ENCODE peak calls at places on chromosomes 4 and X, in four cellular contexts. K is heart right ventricle, S is foreskin fibroblast, Y is cardiac muscle cell. D is an unnamed sample.

GRCh38 chr4:179165339-179165738 is 1723.1 kb upstream of the AGA start:
- DNase-seq in Y (no peak), K (no peak), S (no peak), D (no peak)

GRCh38 chr4:74014332-74014731 is 15.9 kb upstream of the CXCL5 start:
- DNase-seq in K (no peak), S (peak; percentile 27), Y (no peak), D (no peak)

GRCh38 chr4:94068712-94069111 is 139.0 kb upstream of the SMARCAD1 start:
- DNase-seq in K (no peak), Y (no peak), S (no peak), D (no peak)

GRCh38 chrX:108736509-108737479 is at the start of gene IRS4:
- DNase-seq in K (no peak), S (peak; percentile 33), Y (peak; percentile 27), D (no peak)

GRCh38 chr4:59044316-59044715 is 1934.1 kb upstream of the IGFBP7 start:
- DNase-seq in Y (no peak), S (no peak), K (no peak), D (no peak)

GRCh38 chrX:80876877-80877276 is 67.2 kb upstream of the BRWD3 start:
- DNase-seq in S (peak; percentile 24), Y (peak; percentile 51), K (no peak), D (no peak)

GRCh38 chr4:73870260-73870659 is 1.1 kb downstream of the CXCL1 start:
- DNase-seq in S (no peak), Y (peak; percentile 56), K (no peak), D (no peak)

GRCh38 chrX:153723351-153724251 is 586 bp downstream of the BCAP31 start:
- DNase-seq in Y (peak; percentile 43), S (peak; percentile 63), K (peak; percentile 18), D (no peak)

GRCh38 chr4:77921701-77922100 is 59.1 kb downstream of the MRPL1 start:
- DNase-seq in K (no peak), S (peak; percentile 93), Y (peak; percentile 95), D (peak; percentile 83)

GRCh38 chr4:17065821-17066220 is 167.4 kb upstream of the LDB2 start:
- DNase-seq in Y (no peak), K (no peak), S (peak; percentile 25), D (no peak)

GRCh38 chr4:25943312-25943711 is 29.3 kb downstream of the SMIM20 start:
- DNase-seq in Y (no peak), K (peak; percentile 37), S (no peak), D (no peak)

GRCh38 chrX:3820170-3820569 is 106.7 kb upstream of the PRKX start:
- DNase-seq in Y (peak; percentile 61), K (no peak), S (peak; percentile 76), D (peak; percentile 41)

GRCh38 chr4:11228575-11228974 is 200.1 kb downstream of the HS3ST1 start:
- DNase-seq in S (no peak), K (no peak), Y (peak; percentile 20), D (no peak)

GRCh38 chr4:58551676-58552075 is 1441.5 kb upstream of the IGFBP7 start:
- DNase-seq in S (no peak), Y (no peak), K (no peak), D (no peak)

GRCh38 chr4:54423066-54423465 is 194.0 kb downstream of the PDGFRA start:
- DNase-seq in K (no peak), S (peak; percentile 89), Y (no peak), D (peak; percentile 42)

GRCh38 chr4:86453044-86453501 is 93.2 kb upstream of the MAPK10 start:
- DNase-seq in Y (peak; percentile 72), S (peak; percentile 54), K (peak; percentile 40), D (no peak)

GRCh38 chr4:94848326-94848725 is 90.6 kb downstream of the BMPR1B start:
- DNase-seq in S (no peak), K (no peak), Y (no peak), D (no peak)

GRCh38 chrX:72003811-72004750 is 93.4 kb downstream of the NHSL2 start:
- DNase-seq in K (peak; percentile 48), Y (peak; percentile 52), S (peak; percentile 38), D (no peak)

GRCh38 chr4:139809207-139810157 is 143.9 kb downstream of the MGST2 start:
- DNase-seq in S (no peak), K (peak; percentile 14), Y (no peak), D (no peak)

GRCh38 chr4:42501624-42502401 is 104.5 kb downstream of the SHISA3 start:
- DNase-seq in K (no peak), S (no peak), Y (no peak), D (no peak)

GRCh38 chrX:65668362-65669310 is 1.2 kb downstream of the MSN start:
- DNase-seq in K (peak; percentile 84), S (peak; percentile 91), Y (peak; percentile 79), D (peak; percentile 48)

GRCh38 chrX:150085881-150086280 is 147.6 kb upstream of the EOLA2 start:
- DNase-seq in Y (peak; percentile 32), S (peak; percentile 58), K (no peak), D (no peak)

GRCh38 chr4:152679414-152680281 is at the start of gene TMEM154:
- DNase-seq in Y (peak; percentile 91), K (peak; percentile 51), S (peak; percentile 79), D (peak; percentile 57)

GRCh38 chrX:107743995-107744394 is 31.6 kb downstream of the TSC22D3 start:
- DNase-seq in S (no peak), Y (no peak), K (no peak), D (no peak)

GRCh38 chrX:103556941-103557340 is 28.4 kb upstream of the TCEAL4 start:
- DNase-seq in K (no peak), S (no peak), Y (no peak), D (no peak)

GRCh38 chrX:40108084-40108958 is 10.6 kb upstream of the BCOR start:
- DNase-seq in Y (peak; percentile 52), K (peak; percentile 21), S (peak; percentile 39), D (no peak)

GRCh38 chrX:119984652-119985051 is 41.1 kb upstream of the NKAP start:
- DNase-seq in S (no peak), K (no peak), Y (no peak), D (no peak)

GRCh38 chr4:182453830-182454229 is 210.6 kb downstream of the TENM3 start:
- DNase-seq in S (no peak), K (no peak), Y (no peak), D (no peak)

GRCh38 chr4:182835006-182835740 is 82.0 kb downstream of the DCTD start:
- DNase-seq in K (no peak), S (no peak), Y (no peak), D (no peak)

GRCh38 chrX:121641560-121641959 is 594.1 kb downstream of the GLUD2 start:
- DNase-seq in K (no peak), S (peak; percentile 74), Y (peak; percentile 18), D (peak; percentile 32)
- H3K4me3 ChIP-seq in K (no peak overlapping the region), S (no peak overlapping the region), Y (no peak overlapping the region), D (no peak overlapping the region)

DNA sequence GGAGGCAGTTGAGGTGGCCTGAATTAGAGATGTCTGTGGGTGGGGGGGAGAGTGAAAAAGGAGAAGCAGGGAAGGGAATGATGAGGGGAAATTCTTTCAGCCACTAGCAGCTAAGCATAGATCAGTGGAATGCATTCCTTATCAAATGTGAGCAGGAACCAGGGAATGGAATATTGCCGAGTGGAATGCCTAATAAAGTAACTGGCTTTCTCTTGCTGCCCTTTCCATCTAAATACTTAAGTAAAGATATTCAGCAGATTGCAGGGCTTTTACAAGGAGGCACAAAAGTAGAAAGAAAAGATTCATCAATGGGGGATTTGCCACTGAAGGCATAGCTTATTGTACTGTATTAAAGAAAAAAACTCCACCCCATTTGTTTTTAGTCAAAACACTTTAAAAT is 263.0 kb upstream of the RPS6KA3 start:
- DNase-seq in Y (no peak), K (no peak), S (no peak), D (no peak)
- H3K4me3 ChIP-seq in Y (peak overlapping the region; percentile 3), K (no peak overlapping the region), S (no peak overlapping the region), D (no peak overlapping the region)

GRCh38 chr4:41212221-41213203 is 1.8 kb downstream of the APBB2 start:
- DNase-seq in Y (peak; percentile 85), K (peak; percentile 50), S (peak; percentile 90), D (no peak)
- H3K4me3 ChIP-seq in Y (peak overlapping the region; percentile 79), K (peak overlapping the region; percentile 97), S (peak overlapping the region; percentile 65), D (peak overlapping the region; percentile 85)

GRCh38 chr4:65999518-65999871 is 329.2 kb upstream of the EPHA5 start:
- DNase-seq in S (no peak), Y (no peak), K (no peak), D (no peak)
- H3K4me3 ChIP-seq in S (no peak overlapping the region), Y (peak overlapping the region; percentile 9), K (no peak overlapping the region), D (no peak overlapping the region)

DNA sequence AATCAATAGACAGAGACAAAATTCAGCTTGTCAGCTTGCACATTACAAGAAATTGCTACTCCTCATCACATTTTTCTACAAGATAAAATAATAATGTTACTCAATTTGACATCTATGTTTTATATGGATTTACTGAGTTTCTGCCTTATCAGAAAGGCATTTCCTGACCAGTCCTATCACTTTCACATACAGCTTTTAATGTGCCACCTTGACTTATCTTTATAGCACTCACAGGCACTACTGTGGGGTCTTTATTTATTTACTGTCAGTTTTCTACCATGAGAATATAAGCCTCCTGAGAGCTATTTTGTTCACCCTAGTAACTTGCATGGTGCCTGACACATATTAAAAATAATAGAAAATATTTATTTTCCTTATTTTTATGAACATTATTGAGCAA is 6.0 kb downstream of the NDST4 start:
- DNase-seq in S (no peak), K (no peak), Y (no peak), D (no peak)
- H3K4me3 ChIP-seq in S (no peak overlapping the region), K (no peak overlapping the region), Y (no peak overlapping the region), D (no peak overlapping the region)

GRCh38 chr4:83153312-83153915 is 38.9 kb upstream of the PLAC8 start:
- DNase-seq in Y (no peak), S (no peak), K (no peak), D (no peak)
- H3K4me3 ChIP-seq in Y (no peak overlapping the region), S (no peak overlapping the region), K (no peak overlapping the region), D (no peak overlapping the region)

GRCh38 chrX:6225307-6226052 is 3.2 kb downstream of the NLGN4X start:
- DNase-seq in S (peak; percentile 19), K (no peak), Y (no peak), D (no peak)

GRCh38 chrX:6227445-6227820 is 1.2 kb downstream of the NLGN4X start:
- DNase-seq in K (no peak), Y (no peak), S (peak; percentile 3), D (no peak)

GRCh38 chrX:6226646-6227444 is 1.8 kb downstream of the NLGN4X start:
- DNase-seq in S (peak; percentile 20), Y (no peak), K (no peak), D (no peak)

GRCh38 chrX:6228720-6229119 is at the start of gene NLGN4X:
- DNase-seq in S (peak; percentile 25), K (no peak), Y (no peak), D (no peak)

GRCh38 chrX:6226053-6226645 is 2.5 kb downstream of the NLGN4X start:
- DNase-seq in S (peak; percentile 23), Y (no peak), K (no peak), D (no peak)
- H3K4me3 ChIP-seq in S (peak overlapping the region; percentile 41), Y (peak overlapping the region; percentile 65), K (peak overlapping the region; percentile 38), D (peak overlapping the region; percentile 34)

D was measured in skeletal muscle cell.